ENCODE peak calls at places on chromosome 18, in five cellular contexts. N is NCI-H2081; P is left ventricle myocardium inferior; J is effector CD4-positive, alpha-beta T cell; O is frontal cortex. B is an unnamed sample.

GRCh38 chr18:37452697-37453385 is 112.8 kb downstream of the CELF4 start:
- DNase-seq in N (no peak), P (no peak), J (no peak), O (no peak), B (no peak)

GRCh38 chr18:64712035-64712434 is 563.1 kb upstream of the LINC00305 start:
- DNase-seq in N (no peak), P (no peak), J (no peak), O (no peak), B (no peak)

GRCh38 chr18:31232779-31233424 is 70.2 kb upstream of the DSC1 start:
- DNase-seq in N (no peak), P (no peak), J (no peak), O (no peak), B (no peak)

GRCh38 chr18:79772865-79773696 is 24.7 kb upstream of the KCNG2 start:
- DNase-seq in N (no peak), P (no peak), J (no peak), O (no peak), B (peak; percentile 30)

GRCh38 chr18:50870138-50870845 is 8.6 kb upstream of the ME2 start:
- DNase-seq in N (no peak), P (no peak), J (no peak), O (no peak), B (no peak)

GRCh38 chr18:25896178-25896780 is 194.1 kb downstream of the SS18 start:
- DNase-seq in N (peak; percentile 56), P (no peak), J (no peak), O (no peak), B (peak; percentile 53)

GRCh38 chr18:36693931-36694661 is 134.7 kb downstream of the TPGS2 start:
- DNase-seq in N (peak; percentile 74), P (no peak), J (no peak), O (no peak), B (no peak)

GRCh38 chr18:8478166-8478967 is 130.9 kb upstream of the RAB12 start:
- DNase-seq in N (peak; percentile 23), P (peak; percentile 44), J (peak; percentile 27), O (peak; percentile 7), B (peak; percentile 97)

GRCh38 chr18:59075923-59076322 is 63.8 kb upstream of the SEC11C start:
- DNase-seq in N (no peak), P (no peak), J (no peak), O (no peak), B (no peak)

B was measured in endodermal cell.